ENCODE peak calls at places on chromosomes 5 and 9, in seven cellular contexts. G is sigmoid colon, D is pancreas, I is ovary, Q is cardiac muscle cell, C is psoas muscle, N is left ventricle myocardium inferior. M is an unnamed sample.

GRCh38 chr9:83669067-83669466 is 38.7 kb downstream of the UBQLN1 start:
- DNase-seq in G (no peak), D (no peak), I (no peak), Q (no peak), C (no peak), N (no peak), M (no peak)

GRCh38 chr5:129410488-129410887 is 49.6 kb upstream of the ADAMTS19 start:
- DNase-seq in G (no peak), D (no peak), I (no peak), Q (no peak), C (no peak), N (no peak), M (no peak)

GRCh38 chr5:127959152-127959764 is 124.3 kb upstream of the SLC12A2 start:
- DNase-seq in G (peak; percentile 83), D (peak; percentile 42), I (peak; percentile 73), Q (peak; percentile 78), C (peak; percentile 57), N (peak; percentile 76), M (peak; percentile 28)

GRCh38 chr5:138635708-138636107 is 60.5 kb upstream of the HSPA9 start:
- DNase-seq in G (peak; percentile 52), D (no peak), I (no peak), Q (no peak), C (no peak), N (no peak), M (no peak)

GRCh38 chr5:52139888-52140580 is 647.7 kb upstream of the ITGA1 start:
- DNase-seq in G (no peak), D (no peak), I (no peak), Q (no peak), C (no peak), N (no peak), M (no peak)

GRCh38 chr5:52073993-52074689 is 690.9 kb downstream of the ISL1 start:
- DNase-seq in G (no peak), D (no peak), I (no peak), Q (no peak), C (no peak), N (no peak), M (no peak)

GRCh38 chr5:36452394-36453100 is 150.8 kb upstream of the RANBP3L start:
- DNase-seq in G (no peak), D (no peak), I (no peak), Q (no peak), C (no peak), N (no peak), M (no peak)

GRCh38 chr9:110021891-110022290 is 186.1 kb downstream of the C9orf152 start:
- DNase-seq in G (no peak), D (no peak), I (no peak), Q (no peak), C (no peak), N (no peak), M (no peak)

GRCh38 chr9:134295101-134295745 is 31.0 kb upstream of the RXRA start:
- DNase-seq in G (no peak), D (no peak), I (peak; percentile 26), Q (no peak), C (peak; percentile 11), N (peak; percentile 7), M (no peak)

GRCh38 chr9:113536483-113537226 is 73.1 kb downstream of the RGS3 start:
- DNase-seq in G (peak; percentile 81), D (no peak), I (peak; percentile 68), Q (peak; percentile 49), C (peak; percentile 73), N (peak; percentile 86), M (peak; percentile 95)

GRCh38 chr9:136059321-136059791 is 35.7 kb downstream of the NACC2 start:
- DNase-seq in G (peak; percentile 61), D (no peak), I (no peak), Q (no peak), C (no peak), N (no peak), M (no peak)

GRCh38 chr5:140221697-140222223 is 46.8 kb downstream of the CYSTM1 start:
- DNase-seq in G (no peak), D (no peak), I (no peak), Q (peak; percentile 53), C (peak; percentile 60), N (no peak), M (no peak)

GRCh38 chr9:134065720-134066419 is 2.0 kb downstream of the BRD3 start:
- DNase-seq in G (no peak), D (no peak), I (peak; percentile 30), Q (peak; percentile 46), C (no peak), N (no peak), M (no peak)

GRCh38 chr5:133354323-133355161 is 257.8 kb downstream of the FSTL4 start:
- DNase-seq in G (no peak), D (no peak), I (no peak), Q (no peak), C (no peak), N (no peak), M (no peak)

GRCh38 chr9:76703270-76703669 is 61.0 kb upstream of the PCA3 start:
- DNase-seq in G (no peak), D (no peak), I (no peak), Q (peak; percentile 66), C (no peak), N (no peak), M (no peak)

GRCh38 chr5:78838753-78839152 is 146.4 kb downstream of the ARSB start:
- DNase-seq in G (no peak), D (no peak), I (no peak), Q (no peak), C (no peak), N (no peak), M (no peak)

DNA sequence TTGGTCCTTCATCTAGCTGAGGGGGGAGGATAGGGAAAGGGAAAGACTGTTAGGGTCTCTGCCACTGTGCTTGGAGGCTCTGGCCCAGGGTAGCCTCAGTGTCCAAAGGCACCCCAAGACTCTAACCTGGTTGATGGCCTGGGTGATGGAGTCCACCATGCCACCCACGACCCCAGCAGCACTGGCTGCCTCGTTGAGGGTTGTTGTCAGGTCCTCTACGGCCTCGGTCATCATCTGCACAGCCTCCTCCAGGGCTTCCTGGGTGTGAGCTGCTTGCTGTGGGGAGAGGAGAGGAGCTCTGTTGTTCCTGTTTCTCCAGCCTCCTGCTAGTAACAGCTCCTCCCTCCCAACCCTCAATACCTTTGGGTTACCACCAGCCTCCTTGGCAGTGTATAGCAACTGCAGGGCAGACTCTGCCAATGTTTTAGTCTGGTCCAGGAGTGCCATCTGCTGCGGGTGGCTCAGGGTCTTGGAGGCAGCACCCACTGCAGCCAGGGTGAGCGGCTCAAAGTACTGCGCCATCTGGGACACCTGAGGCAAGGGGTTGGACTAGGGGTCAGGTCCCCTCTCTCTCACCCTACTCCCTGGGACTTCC is 16.2 kb upstream of the TPM2 start:
- DNase-seq in G (no peak), D (no peak), I (no peak), Q (no peak), C (no peak), N (no peak), M (no peak)
- H3K27ac ChIP-seq in G (peak overlapping the region; percentile 43), D (no peak overlapping the region), I (no peak overlapping the region), Q (no peak overlapping the region), C (no peak overlapping the region), N (peak overlapping the region; percentile 67), M (no peak overlapping the region)

DNA sequence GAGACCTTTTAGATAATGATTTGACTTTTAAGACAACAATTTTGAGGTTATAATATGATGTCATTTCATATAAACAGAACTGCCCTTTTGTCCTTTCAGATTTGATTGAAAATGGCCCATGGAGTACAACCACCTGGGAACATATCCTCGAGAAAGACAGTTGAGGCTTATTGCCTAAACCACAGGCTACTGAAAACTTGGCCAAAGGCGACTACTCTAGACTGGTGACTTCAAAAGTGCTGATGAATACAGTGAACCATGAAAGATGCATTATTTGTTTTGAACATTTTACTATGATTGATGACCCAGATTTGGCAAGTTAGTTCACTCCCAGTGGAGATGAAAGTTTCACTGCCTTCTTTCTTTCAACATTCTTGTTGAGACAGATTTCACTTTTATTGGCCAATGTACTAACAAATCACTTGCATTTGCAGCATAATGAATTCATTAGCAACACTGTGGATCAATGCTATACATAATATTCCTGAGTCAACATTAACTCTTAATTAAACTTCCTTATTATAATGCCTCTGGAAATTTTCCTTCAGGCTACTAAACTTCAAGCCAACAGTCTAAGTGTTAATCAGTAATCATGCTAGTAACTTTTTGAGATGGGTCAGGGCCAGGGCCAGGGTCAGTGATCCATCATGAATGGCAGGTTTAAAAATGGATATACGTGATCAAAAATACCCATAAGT is 480.3 kb downstream of the RAB3C start:
- DNase-seq in G (no peak), D (no peak), I (no peak), Q (peak; percentile 55), C (no peak), N (no peak), M (no peak)
- H3K27ac ChIP-seq in G (no peak overlapping the region), D (peak overlapping the region; percentile 24), I (no peak overlapping the region), Q (no peak overlapping the region), C (peak overlapping the region; percentile 50), N (no peak overlapping the region), M (no peak overlapping the region)

GRCh38 chr5:172975289-172975688 is 8.3 kb upstream of the ATP6V0E1 start:
- DNase-seq in G (no peak), D (no peak), I (no peak), Q (no peak), C (no peak), N (no peak), M (no peak)

GRCh38 chr5:172973127-172973916 is 10.2 kb upstream of the ATP6V0E1 start:
- DNase-seq in G (no peak), D (no peak), I (no peak), Q (peak; percentile 88), C (no peak), N (no peak), M (no peak)

GRCh38 chr5:172972557-172972956 is 11.0 kb upstream of the ATP6V0E1 start:
- DNase-seq in G (no peak), D (no peak), I (no peak), Q (no peak), C (no peak), N (no peak), M (no peak)

GRCh38 chr5:172973931-172974330 is 9.6 kb upstream of the ATP6V0E1 start:
- DNase-seq in G (no peak), D (no peak), I (no peak), Q (peak; percentile 52), C (no peak), N (no peak), M (no peak)

DNA sequence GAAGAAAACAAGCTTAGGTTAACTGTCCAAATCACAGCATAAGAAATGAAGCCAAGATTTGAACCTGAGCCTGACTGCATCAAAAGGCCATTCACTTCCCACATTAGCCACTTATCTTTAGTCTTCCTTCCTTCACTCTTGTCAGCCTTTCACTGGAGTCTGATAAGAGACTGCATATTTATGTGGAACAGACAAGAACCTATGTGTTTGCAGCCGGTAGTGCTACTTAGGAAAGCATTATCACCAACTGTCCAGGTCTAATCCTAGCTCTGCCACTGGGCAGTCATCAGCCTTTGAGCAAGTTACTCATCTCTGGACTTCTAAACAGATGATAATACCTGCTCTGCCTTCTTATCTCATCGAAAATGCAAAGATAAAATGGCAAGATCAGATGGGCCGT is 12.1 kb upstream of the ATP6V0E1 start:
- DNase-seq in G (no peak), D (no peak), I (no peak), Q (no peak), C (no peak), N (no peak), M (no peak)
- H3K27ac ChIP-seq in G (no peak overlapping the region), D (no peak overlapping the region), I (no peak overlapping the region), Q (no peak overlapping the region), C (no peak overlapping the region), N (no peak overlapping the region), M (no peak overlapping the region)

DNA sequence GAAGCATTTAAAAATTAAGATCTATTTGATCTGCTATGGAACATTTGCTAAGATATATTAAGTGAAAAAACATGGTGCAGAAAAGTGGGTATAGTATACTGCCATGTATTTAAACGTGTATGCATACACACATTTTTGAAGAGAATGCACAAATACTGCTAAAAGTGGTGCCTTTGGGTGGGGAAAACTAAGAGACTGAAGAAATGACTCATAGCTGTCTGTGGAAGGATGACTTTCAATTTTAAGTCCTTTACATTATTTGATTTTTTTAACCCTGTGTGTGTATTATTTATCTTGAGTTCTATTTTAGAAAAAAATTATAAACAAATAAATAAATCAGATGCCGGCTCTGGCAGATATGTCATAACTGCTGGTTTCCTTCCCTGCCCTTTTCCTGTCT is 120.7 kb upstream of the SLIT3 start:
- DNase-seq in G (no peak), D (no peak), I (no peak), Q (no peak), C (no peak), N (no peak), M (no peak)
- H3K27ac ChIP-seq in G (no peak overlapping the region), D (no peak overlapping the region), I (no peak overlapping the region), Q (no peak overlapping the region), C (no peak overlapping the region), N (no peak overlapping the region), M (no peak overlapping the region)